ENCODE peak calls at places on chromosomes 2 and 18, in four cellular contexts. One of them, this sample, is unnamed.

GRCh38 chr2:30694286-30695055 is 112.8 kb downstream of the CAPN13 start:
- DNase-seq in K562: no peak
- DNase-seq in PC-9: no peak
- DNase-seq in HCT116: no peak
- DNase-seq in this sample: no peak

GRCh38 chr2:166417669-166418068 is 41.9 kb upstream of the SCN9A start:
- DNase-seq in HCT116: peak; percentile 39
- DNase-seq in PC-9: no peak
- DNase-seq in K562: no peak
- DNase-seq in this sample: no peak

GRCh38 chr2:134131681-134132486 is 122.0 kb upstream of the MGAT5 start:
- DNase-seq in HCT116: no peak
- DNase-seq in K562: no peak
- DNase-seq in PC-9: no peak
- DNase-seq in this sample: peak; percentile 93

GRCh38 chr2:184598313-184599053 is at the start of gene ZNF804A:
- DNase-seq in PC-9: peak; percentile 9
- DNase-seq in HCT116: no peak
- DNase-seq in K562: peak; percentile 20
- DNase-seq in this sample: no peak

GRCh38 chr2:147345246-147345645 is 499.6 kb upstream of the ACVR2A start:
- DNase-seq in K562: no peak
- DNase-seq in PC-9: no peak
- DNase-seq in HCT116: no peak
- DNase-seq in this sample: no peak

GRCh38 chr2:63378589-63378988 is 209.7 kb downstream of the WDPCP start:
- DNase-seq in HCT116: no peak
- DNase-seq in K562: no peak
- DNase-seq in PC-9: no peak
- DNase-seq in this sample: no peak

GRCh38 chr2:675460-675859 is 1.7 kb downstream of the TMEM18 start:
- DNase-seq in K562: no peak
- DNase-seq in PC-9: no peak
- DNase-seq in HCT116: no peak
- DNase-seq in this sample: no peak

GRCh38 chr2:26068602-26069298 is 34.9 kb downstream of the RAB10 start:
- DNase-seq in K562: peak; percentile 64
- DNase-seq in HCT116: peak; percentile 46
- DNase-seq in PC-9: peak; percentile 17
- DNase-seq in this sample: peak; percentile 60

GRCh38 chr2:72132981-72133720 is 14.5 kb downstream of the CYP26B1 start:
- DNase-seq in PC-9: no peak
- DNase-seq in K562: no peak
- DNase-seq in HCT116: no peak
- DNase-seq in this sample: no peak

GRCh38 chr18:54392621-54393023 is 34.9 kb downstream of the C18orf54 start:
- DNase-seq in HCT116: peak; percentile 68
- DNase-seq in PC-9: no peak
- DNase-seq in K562: peak; percentile 36
- DNase-seq in this sample: peak; percentile 33

DNA sequence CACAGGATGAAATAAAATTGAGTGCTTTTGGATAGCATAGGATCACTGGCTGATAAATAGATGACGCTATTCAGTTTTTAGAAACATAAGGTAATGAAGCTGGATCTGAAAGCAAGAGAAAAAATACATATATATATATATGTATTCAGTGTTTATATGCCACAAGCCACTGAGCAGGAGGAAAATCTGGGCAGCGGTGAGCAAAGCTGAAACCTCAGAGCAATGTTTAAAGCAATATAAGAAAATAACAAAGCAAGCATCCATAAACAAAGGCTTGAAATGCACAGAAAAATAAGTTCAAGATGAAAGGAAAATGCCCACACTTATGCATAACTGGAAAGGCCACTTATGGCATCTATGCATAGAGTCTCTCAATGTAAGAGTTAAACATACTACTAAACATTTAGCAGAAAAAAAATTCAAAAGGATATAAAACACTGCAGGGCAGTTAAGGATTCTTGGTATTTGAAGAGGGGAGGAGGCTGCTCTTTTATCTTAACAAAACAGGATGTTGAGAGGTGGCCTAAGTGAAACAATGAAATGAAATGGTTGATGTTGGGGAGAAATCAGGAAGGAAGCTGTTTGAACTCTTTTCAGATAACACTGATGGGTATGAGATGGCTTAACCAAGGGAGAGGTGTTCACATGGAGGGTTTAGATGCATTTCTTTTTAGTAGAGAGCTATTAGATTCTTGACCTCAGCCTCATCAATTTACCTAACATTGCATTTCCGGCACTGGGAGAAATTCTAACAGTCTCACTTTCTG is 129.1 kb downstream of the ARHGAP15 start:
- DNase-seq in HCT116: no peak
- DNase-seq in PC-9: no peak
- DNase-seq in K562: no peak
- DNase-seq in this sample: no peak
- H3K4me3 ChIP-seq in HCT116: no peak overlapping the region
- H3K4me3 ChIP-seq in PC-9: no peak overlapping the region
- H3K4me3 ChIP-seq in K562: no peak overlapping the region
- H3K4me3 ChIP-seq in this sample: no peak overlapping the region

DNA sequence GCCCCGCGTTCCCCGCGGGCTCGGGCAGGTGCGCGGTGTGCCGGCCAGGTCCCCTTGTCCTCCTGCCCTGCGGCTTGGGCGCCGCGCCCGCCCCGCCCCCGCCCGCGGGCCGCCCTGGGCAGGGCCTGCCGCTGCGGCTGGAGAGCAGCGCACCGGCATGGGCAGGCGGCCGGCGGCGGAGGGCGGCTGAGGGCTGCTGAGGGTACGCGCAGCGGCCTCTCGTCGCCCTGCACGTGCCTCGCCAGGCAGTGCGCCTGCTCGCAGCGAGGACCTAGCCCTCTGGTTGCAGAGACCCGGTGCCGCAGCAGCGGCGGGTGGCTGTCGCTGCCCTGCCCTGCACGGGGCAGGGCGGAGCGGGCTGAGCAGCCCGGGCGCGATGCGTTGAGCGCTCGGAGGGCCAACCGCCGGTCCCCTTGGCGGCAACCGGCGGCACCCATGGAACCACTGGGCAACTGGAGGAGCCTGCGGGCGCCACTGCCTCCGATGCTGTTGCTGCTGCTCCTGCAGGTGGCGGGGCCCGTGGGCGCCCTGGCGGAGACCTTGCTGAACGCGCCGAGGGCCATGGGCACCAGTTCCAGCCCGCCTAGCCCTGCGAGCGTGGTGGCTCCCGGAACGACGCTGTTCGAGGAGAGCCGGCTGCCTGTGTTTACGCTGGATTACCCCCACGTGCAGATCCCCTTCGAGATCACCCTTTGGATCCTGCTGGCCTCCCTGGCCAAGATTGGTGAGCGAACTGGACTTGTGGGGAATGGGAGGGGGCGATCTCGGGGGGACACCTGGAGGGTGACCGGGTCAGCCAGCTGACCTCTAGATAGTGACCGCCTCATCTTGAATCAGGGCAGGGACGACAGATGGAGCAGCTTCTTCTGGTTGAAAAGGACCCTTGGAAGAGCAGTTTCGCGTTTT is at the start of gene SLC9A2:
- DNase-seq in HCT116: no peak
- DNase-seq in K562: peak; percentile 69
- DNase-seq in PC-9: peak; percentile 75
- DNase-seq in this sample: no peak
- TF ChIP-seq EZH2 in HCT116: no peak
- TF ChIP-seq EZH2 in K562: no peak
- TF ChIP-seq EZH2 in PC-9: no peak
- TF ChIP-seq EZH2 in this sample: no peak

GRCh38 chr18:22195052-22195451 is 25.7 kb downstream of the GATA6 start:
- DNase-seq in HCT116: no peak
- DNase-seq in K562: no peak
- DNase-seq in PC-9: no peak
- DNase-seq in this sample: no peak

GRCh38 chr18:22191346-22191710 is 21.9 kb downstream of the GATA6 start:
- DNase-seq in HCT116: no peak
- DNase-seq in PC-9: no peak
- DNase-seq in K562: no peak
- DNase-seq in this sample: no peak

GRCh38 chr18:22191986-22192385 is 22.6 kb downstream of the GATA6 start:
- DNase-seq in HCT116: no peak
- DNase-seq in PC-9: no peak
- DNase-seq in K562: no peak
- DNase-seq in this sample: no peak

GRCh38 chr18:22194151-22194598 is 24.8 kb downstream of the GATA6 start:
- DNase-seq in K562: peak; percentile 80
- DNase-seq in HCT116: no peak
- DNase-seq in PC-9: no peak
- DNase-seq in this sample: no peak

GRCh38 chr18:22193466-22193865 is 24.1 kb downstream of the GATA6 start:
- DNase-seq in K562: no peak
- DNase-seq in PC-9: no peak
- DNase-seq in HCT116: no peak
- DNase-seq in this sample: no peak
- H3K4me2 ChIP-seq in K562: peak overlapping the region; percentile 82
- H3K4me2 ChIP-seq in PC-9: no peak overlapping the region
- H3K4me2 ChIP-seq in HCT116: no peak overlapping the region
- H3K4me2 ChIP-seq in this sample: no peak overlapping the region

GRCh38 chr2:74527741-74528140 is 1.7 kb upstream of the DQX1 start:
- DNase-seq in K562: no peak
- DNase-seq in HCT116: no peak
- DNase-seq in PC-9: no peak
- DNase-seq in this sample: no peak
- H3K4me3 ChIP-seq in K562: peak overlapping the region; percentile 96
- H3K4me3 ChIP-seq in HCT116: peak overlapping the region; percentile 100
- H3K4me3 ChIP-seq in PC-9: peak overlapping the region; percentile 93
- H3K4me3 ChIP-seq in this sample: peak overlapping the region; percentile 93

GRCh38 chr2:98347298-98348065 is 1.2 kb downstream of the CNGA3 start:
- DNase-seq in HCT116: no peak
- DNase-seq in PC-9: no peak
- DNase-seq in K562: no peak
- DNase-seq in this sample: no peak

GRCh38 chr2:98348066-98348561 is 1.9 kb downstream of the CNGA3 start:
- DNase-seq in HCT116: no peak
- DNase-seq in PC-9: no peak
- DNase-seq in K562: no peak
- DNase-seq in this sample: no peak

GRCh38 chr2:98350411-98350810 is 4.2 kb downstream of the CNGA3 start:
- DNase-seq in K562: no peak
- DNase-seq in PC-9: no peak
- DNase-seq in HCT116: no peak
- DNase-seq in this sample: no peak

GRCh38 chr2:98343371-98343770 is 2.9 kb upstream of the CNGA3 start:
- DNase-seq in HCT116: no peak
- DNase-seq in K562: no peak
- DNase-seq in PC-9: no peak
- DNase-seq in this sample: no peak

GRCh38 chr2:98346259-98347236 is at the start of gene CNGA3:
- DNase-seq in PC-9: no peak
- DNase-seq in K562: peak; percentile 31
- DNase-seq in HCT116: no peak
- DNase-seq in this sample: no peak
- TF ChIP-seq EZH2 in PC-9: no peak
- TF ChIP-seq EZH2 in K562: no peak
- TF ChIP-seq EZH2 in HCT116: no peak
- TF ChIP-seq EZH2 in this sample: peak; percentile 85

DNA sequence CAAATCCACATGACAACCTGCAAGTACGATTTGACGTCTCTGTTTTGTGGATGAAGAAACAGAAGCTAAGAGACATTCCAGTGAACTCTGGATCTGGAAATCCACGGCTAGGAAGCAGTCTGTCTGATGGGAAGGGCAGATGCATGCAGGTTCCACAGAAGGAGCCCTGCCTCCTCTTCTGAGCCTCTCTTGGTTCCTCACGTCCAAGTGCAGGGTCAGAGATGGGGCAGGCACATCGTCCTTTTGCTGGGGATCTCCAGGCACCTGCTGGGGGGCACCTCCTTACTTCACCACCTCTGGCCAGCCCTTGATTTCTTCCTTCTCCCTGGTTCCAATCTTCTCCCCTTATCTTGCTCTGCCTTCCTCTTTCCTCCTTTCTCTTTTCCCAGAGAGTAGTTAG is 137.9 kb downstream of the BCL2 start:
- DNase-seq in HCT116: no peak
- DNase-seq in PC-9: no peak
- DNase-seq in K562: no peak
- DNase-seq in this sample: no peak
- H3K4me2 ChIP-seq in HCT116: no peak overlapping the region
- H3K4me2 ChIP-seq in PC-9: no peak overlapping the region
- H3K4me2 ChIP-seq in K562: no peak overlapping the region
- H3K4me2 ChIP-seq in this sample: no peak overlapping the region

GRCh38 chr2:195562624-195563566 is 94.1 kb upstream of the SLC39A10 start:
- DNase-seq in HCT116: no peak
- DNase-seq in K562: no peak
- DNase-seq in PC-9: no peak
- DNase-seq in this sample: no peak
- H3K4me3 ChIP-seq in HCT116: no peak overlapping the region
- H3K4me3 ChIP-seq in K562: no peak overlapping the region
- H3K4me3 ChIP-seq in PC-9: no peak overlapping the region
- H3K4me3 ChIP-seq in this sample: no peak overlapping the region

GRCh38 chr2:221342388-221342787 is 229.7 kb downstream of the EPHA4 start:
- DNase-seq in PC-9: no peak
- DNase-seq in HCT116: no peak
- DNase-seq in K562: no peak
- DNase-seq in this sample: no peak
- TF ChIP-seq EZH2 in PC-9: no peak
- TF ChIP-seq EZH2 in HCT116: no peak
- TF ChIP-seq EZH2 in K562: no peak
- TF ChIP-seq EZH2 in this sample: no peak

DNA sequence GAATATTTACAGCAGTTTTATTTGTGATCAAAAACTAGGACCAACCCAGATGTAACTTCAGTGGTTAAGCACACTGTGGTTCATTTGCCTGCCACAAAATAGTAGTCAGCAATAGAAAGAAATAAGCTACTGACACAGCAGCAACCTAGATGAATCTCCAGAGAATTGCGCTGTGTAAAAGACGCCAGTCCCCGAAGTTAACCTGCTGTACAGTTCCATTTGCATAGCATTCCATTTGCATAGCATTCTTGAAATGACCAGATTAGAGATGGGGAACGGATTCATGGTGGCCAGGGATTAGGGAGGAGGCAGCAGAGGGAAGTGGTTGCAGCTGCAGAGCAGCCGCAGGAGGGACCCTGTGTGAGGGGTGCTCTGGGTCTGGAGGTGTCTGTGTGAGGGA is 39.3 kb upstream of the NFATC1 start:
- DNase-seq in PC-9: no peak
- DNase-seq in K562: no peak
- DNase-seq in HCT116: no peak
- DNase-seq in this sample: no peak
- H3K4me2 ChIP-seq in PC-9: no peak overlapping the region
- H3K4me2 ChIP-seq in K562: no peak overlapping the region
- H3K4me2 ChIP-seq in HCT116: no peak overlapping the region
- H3K4me2 ChIP-seq in this sample: no peak overlapping the region